ENCODE peak calls at places on chromosomes 4 and X, in eight cellular contexts. One of them, this sample, is unnamed.
A peak's percentile ranks its signal among the peaks of the same experiment; 100 is the strongest.

GRCh38 chr4:5045099-5045498 is 6.2 kb upstream of the STK32B start:
- DNase-seq in HT1080: peak; percentile 35
- DNase-seq in activated naive CD4-positive, alpha-beta T cell treated with anti-CD3 and anti-CD28 coated beads, Interleukin-2, amount 50 U/mL, for 72 hours: peak; percentile 13
- DNase-seq in activated T-cell treated with anti-CD3 and anti-CD28 coated beads for 1 hour: no peak
- DNase-seq in NCI-H1105 treated with DMSO at 0.1 percent for 48 hours: no peak
- DNase-seq in D341Med: no peak
- DNase-seq in lower lobe of right lung: no peak
- DNase-seq in EL: peak; percentile 39
- DNase-seq in this sample: no peak

GRCh38 chr4:9765091-9765490 is 16.3 kb upstream of the DRD5 start:
- DNase-seq in activated T-cell treated with anti-CD3 and anti-CD28 coated beads for 1 hour: no peak
- DNase-seq in activated naive CD4-positive, alpha-beta T cell treated with anti-CD3 and anti-CD28 coated beads, Interleukin-2, amount 50 U/mL, for 72 hours: no peak
- DNase-seq in EL: no peak
- DNase-seq in D341Med: peak; percentile 38
- DNase-seq in lower lobe of right lung: no peak
- DNase-seq in HT1080: no peak
- DNase-seq in NCI-H1105 treated with DMSO at 0.1 percent for 48 hours: no peak
- DNase-seq in this sample: no peak

GRCh38 chrX:17710836-17711235 is 26.5 kb upstream of the SCML1 start:
- DNase-seq in D341Med: no peak
- DNase-seq in activated T-cell treated with anti-CD3 and anti-CD28 coated beads for 1 hour: no peak
- DNase-seq in NCI-H1105 treated with DMSO at 0.1 percent for 48 hours: no peak
- DNase-seq in lower lobe of right lung: no peak
- DNase-seq in HT1080: no peak
- DNase-seq in activated naive CD4-positive, alpha-beta T cell treated with anti-CD3 and anti-CD28 coated beads, Interleukin-2, amount 50 U/mL, for 72 hours: no peak
- DNase-seq in EL: no peak
- DNase-seq in this sample: no peak

GRCh38 chr4:87961993-87962791 is 13.3 kb upstream of the SPP1 start:
- DNase-seq in activated naive CD4-positive, alpha-beta T cell treated with anti-CD3 and anti-CD28 coated beads, Interleukin-2, amount 50 U/mL, for 72 hours: no peak
- DNase-seq in NCI-H1105 treated with DMSO at 0.1 percent for 48 hours: no peak
- DNase-seq in HT1080: peak; percentile 81
- DNase-seq in D341Med: no peak
- DNase-seq in lower lobe of right lung: no peak
- DNase-seq in activated T-cell treated with anti-CD3 and anti-CD28 coated beads for 1 hour: no peak
- DNase-seq in EL: peak; percentile 59
- DNase-seq in this sample: no peak

GRCh38 chr4:185213829-185214228 is 4.4 kb downstream of the SNX25 start:
- DNase-seq in D341Med: no peak
- DNase-seq in HT1080: no peak
- DNase-seq in activated T-cell treated with anti-CD3 and anti-CD28 coated beads for 1 hour: no peak
- DNase-seq in NCI-H1105 treated with DMSO at 0.1 percent for 48 hours: no peak
- DNase-seq in activated naive CD4-positive, alpha-beta T cell treated with anti-CD3 and anti-CD28 coated beads, Interleukin-2, amount 50 U/mL, for 72 hours: no peak
- DNase-seq in EL: no peak
- DNase-seq in lower lobe of right lung: no peak
- DNase-seq in this sample: no peak

GRCh38 chr4:77045490-77045889 is 30.3 kb downstream of the CCNI start:
- DNase-seq in EL: no peak
- DNase-seq in NCI-H1105 treated with DMSO at 0.1 percent for 48 hours: no peak
- DNase-seq in D341Med: no peak
- DNase-seq in lower lobe of right lung: no peak
- DNase-seq in HT1080: no peak
- DNase-seq in activated naive CD4-positive, alpha-beta T cell treated with anti-CD3 and anti-CD28 coated beads, Interleukin-2, amount 50 U/mL, for 72 hours: no peak
- DNase-seq in activated T-cell treated with anti-CD3 and anti-CD28 coated beads for 1 hour: no peak
- DNase-seq in this sample: no peak

GRCh38 chrX:68429216-68429615 is 4.1 kb downstream of the OPHN1 start:
- DNase-seq in NCI-H1105 treated with DMSO at 0.1 percent for 48 hours: no peak
- DNase-seq in D341Med: no peak
- DNase-seq in HT1080: peak; percentile 79
- DNase-seq in activated naive CD4-positive, alpha-beta T cell treated with anti-CD3 and anti-CD28 coated beads, Interleukin-2, amount 50 U/mL, for 72 hours: no peak
- DNase-seq in lower lobe of right lung: no peak
- DNase-seq in activated T-cell treated with anti-CD3 and anti-CD28 coated beads for 1 hour: no peak
- DNase-seq in EL: peak; percentile 83
- DNase-seq in this sample: no peak

GRCh38 chr4:170281027-170281426 is 191.3 kb upstream of the AADAT start:
- DNase-seq in HT1080: no peak
- DNase-seq in D341Med: no peak
- DNase-seq in EL: no peak
- DNase-seq in NCI-H1105 treated with DMSO at 0.1 percent for 48 hours: no peak
- DNase-seq in activated naive CD4-positive, alpha-beta T cell treated with anti-CD3 and anti-CD28 coated beads, Interleukin-2, amount 50 U/mL, for 72 hours: no peak
- DNase-seq in activated T-cell treated with anti-CD3 and anti-CD28 coated beads for 1 hour: no peak
- DNase-seq in lower lobe of right lung: no peak
- DNase-seq in this sample: no peak

GRCh38 chr4:176186721-176187395 is 8.5 kb downstream of the SPATA4 start:
- DNase-seq in D341Med: no peak
- DNase-seq in NCI-H1105 treated with DMSO at 0.1 percent for 48 hours: no peak
- DNase-seq in activated naive CD4-positive, alpha-beta T cell treated with anti-CD3 and anti-CD28 coated beads, Interleukin-2, amount 50 U/mL, for 72 hours: no peak
- DNase-seq in HT1080: no peak
- DNase-seq in lower lobe of right lung: no peak
- DNase-seq in EL: no peak
- DNase-seq in activated T-cell treated with anti-CD3 and anti-CD28 coated beads for 1 hour: no peak
- DNase-seq in this sample: no peak

GRCh38 chr4:17260395-17260907 is 251.4 kb downstream of the QDPR start:
- DNase-seq in HT1080: peak; percentile 29
- DNase-seq in activated T-cell treated with anti-CD3 and anti-CD28 coated beads for 1 hour: no peak
- DNase-seq in EL: no peak
- DNase-seq in lower lobe of right lung: no peak
- DNase-seq in activated naive CD4-positive, alpha-beta T cell treated with anti-CD3 and anti-CD28 coated beads, Interleukin-2, amount 50 U/mL, for 72 hours: no peak
- DNase-seq in D341Med: no peak
- DNase-seq in NCI-H1105 treated with DMSO at 0.1 percent for 48 hours: no peak
- DNase-seq in this sample: no peak

GRCh38 chrX:42755820-42756219 is 22.1 kb downstream of the PPP1R2C start:
- DNase-seq in activated naive CD4-positive, alpha-beta T cell treated with anti-CD3 and anti-CD28 coated beads, Interleukin-2, amount 50 U/mL, for 72 hours: no peak
- DNase-seq in NCI-H1105 treated with DMSO at 0.1 percent for 48 hours: no peak
- DNase-seq in EL: peak; percentile 60
- DNase-seq in D341Med: no peak
- DNase-seq in HT1080: peak; percentile 46
- DNase-seq in activated T-cell treated with anti-CD3 and anti-CD28 coated beads for 1 hour: no peak
- DNase-seq in lower lobe of right lung: peak; percentile 38
- DNase-seq in this sample: no peak

GRCh38 chr4:78937837-78938236 is 1.4 kb downstream of the PAQR3 start:
- DNase-seq in activated naive CD4-positive, alpha-beta T cell treated with anti-CD3 and anti-CD28 coated beads, Interleukin-2, amount 50 U/mL, for 72 hours: no peak
- DNase-seq in NCI-H1105 treated with DMSO at 0.1 percent for 48 hours: no peak
- DNase-seq in HT1080: peak; percentile 57
- DNase-seq in EL: peak; percentile 26
- DNase-seq in D341Med: no peak
- DNase-seq in activated T-cell treated with anti-CD3 and anti-CD28 coated beads for 1 hour: no peak
- DNase-seq in lower lobe of right lung: no peak
- DNase-seq in this sample: no peak

GRCh38 chr4:73419106-73420038 is 15.3 kb downstream of the ALB start:
- DNase-seq in lower lobe of right lung: no peak
- DNase-seq in activated T-cell treated with anti-CD3 and anti-CD28 coated beads for 1 hour: no peak
- DNase-seq in D341Med: no peak
- DNase-seq in HT1080: no peak
- DNase-seq in EL: no peak
- DNase-seq in activated naive CD4-positive, alpha-beta T cell treated with anti-CD3 and anti-CD28 coated beads, Interleukin-2, amount 50 U/mL, for 72 hours: no peak
- DNase-seq in NCI-H1105 treated with DMSO at 0.1 percent for 48 hours: no peak
- DNase-seq in this sample: no peak